ENCODE peak calls at places on chromosomes 7 and 10, in ten cellular contexts. V is GM03348, K is tibial artery, H is ovary, P is osteocyte, R is NCI-H774, N is skeletal muscle cell, C is EL, T is uterus, E is B cell. U is an unnamed sample.

GRCh38 chr7:30237271-30237695 is 47.1 kb upstream of the ZNRF2 start:
- DNase-seq in E (no peak), C (no peak), T (no peak), R (peak), H (no peak), P (no peak), K (no peak), N (no peak), V (no peak), U (no peak)

GRCh38 chr7:697259-697615 is 29.3 kb upstream of the DNAAF5 start:
- DNase-seq in T (no peak), E (no peak), P (no peak), C (no peak), K (no peak), H (no peak), R (no peak), N (no peak), V (no peak), U (no peak)

GRCh38 chr7:12801107-12801506 is 113.7 kb downstream of the ARL4A start:
- DNase-seq in C (no peak), V (no peak), E (no peak), H (no peak), N (no peak), K (no peak), T (no peak), P (no peak), R (no peak), U (no peak)

GRCh38 chr10:71765907-71766716 is 7.2 kb downstream of the VSIR start:
- DNase-seq in H (no peak), N (no peak), R (no peak), C (no peak), T (no peak), K (no peak), E (no peak), V (no peak), P (no peak), U (no peak)

GRCh38 chr7:16586081-16586874 is 59.3 kb downstream of the ANKMY2 start:
- DNase-seq in C (no peak), V (no peak), P (no peak), H (no peak), E (no peak), N (no peak), R (no peak), T (no peak), K (no peak), U (no peak)

GRCh38 chr10:26909753-26910152 is 49.0 kb upstream of the ABI1 start:
- DNase-seq in E (no peak), N (no peak), K (no peak), V (no peak), C (no peak), R (no peak), H (no peak), P (no peak), T (no peak), U (peak)

GRCh38 chr7:149708026-149708425 is 65.4 kb downstream of the ZNF467 start:
- DNase-seq in T (no peak), R (no peak), H (no peak), N (no peak), K (no peak), E (no peak), V (no peak), P (peak), C (no peak), U (no peak)

GRCh38 chr10:43949351-43949750 is 300.7 kb upstream of the ZNF32 start:
- DNase-seq in N (no peak), V (no peak), E (no peak), H (no peak), P (no peak), K (no peak), T (no peak), R (no peak), C (no peak), U (no peak)

GRCh38 chr7:22681852-22682657 is 44.9 kb upstream of the IL6 start:
- DNase-seq in K (no peak), E (no peak), T (no peak), N (no peak), H (no peak), R (no peak), P (no peak), V (no peak), C (no peak), U (no peak)

GRCh38 chr7:124073325-124073676 is 40.4 kb upstream of the TMEM229A start:
- DNase-seq in H (no peak), E (no peak), T (no peak), N (no peak), V (no peak), R (no peak), C (no peak), K (no peak), P (no peak), U (no peak)

GRCh38 chr10:101287922-101288638 is 58.8 kb upstream of the LBX1 start:
- DNase-seq in P (no peak), N (no peak), K (no peak), T (no peak), V (no peak), C (peak), H (no peak), E (no peak), R (no peak), U (no peak)